ENCODE peak calls at places on chromosomes 6 and 20, in eight cellular contexts. V is cardiac fibroblast; B is small intestine; J is heart right ventricle; G is CD8-positive, alpha-beta T cell; O is prostate gland; H is OCI-LY7; I is adrenal gland. E is an unnamed sample.

GRCh38 chr20:62876441-62876825 is 14.8 kb upstream of the TCFL5 start:
- DNase-seq in O (no peak), B (no peak), V (no peak), J (no peak), H (no peak), I (no peak), G (no peak), E (no peak)

GRCh38 chr6:113662688-113663333 is 194.3 kb upstream of the MARCKS start:
- DNase-seq in J (no peak), G (no peak), I (no peak), H (peak), B (no peak), O (no peak), V (no peak), E (no peak)

GRCh38 chr6:75208564-75209431 is 2.9 kb upstream of the COL12A1 start:
- DNase-seq in V (peak), H (peak), G (peak), O (peak), B (peak), I (peak), J (peak), E (peak)

GRCh38 chr6:49556429-49556837 is 6.0 kb downstream of the C6orf141 start:
- DNase-seq in O (no peak), H (no peak), I (peak), B (peak), G (no peak), J (no peak), V (peak), E (peak)

GRCh38 chr20:46139243-46139889 is 21.3 kb downstream of the CD40 start:
- DNase-seq in J (no peak), B (no peak), V (no peak), G (no peak), I (no peak), H (no peak), O (no peak), E (no peak)

GRCh38 chr6:33314943-33315752 is 1.3 kb upstream of the TAPBP start:
- DNase-seq in O (peak), V (peak), H (no peak), B (peak), I (peak), J (peak), G (no peak), E (no peak)

GRCh38 chr6:137910424-137910834 is 43.4 kb downstream of the TNFAIP3 start:
- DNase-seq in V (no peak), I (no peak), G (no peak), H (no peak), O (no peak), B (no peak), J (peak), E (peak)

GRCh38 chr6:151330130-151330715 is 61.1 kb downstream of the ZBTB2 start:
- DNase-seq in V (peak), I (no peak), B (no peak), G (no peak), H (no peak), J (no peak), O (no peak), E (peak)

GRCh38 chr20:25237610-25238318 is 10.1 kb upstream of the PYGB start:
- DNase-seq in B (peak), O (peak), V (peak), H (no peak), I (no peak), J (no peak), G (no peak), E (peak)

GRCh38 chr20:17538517-17539170 is 7.5 kb upstream of the BFSP1 start:
- DNase-seq in J (no peak), H (no peak), G (no peak), V (no peak), I (no peak), B (no peak), O (no peak), E (peak)

GRCh38 chr6:36580184-36580526 is 14.0 kb upstream of the SRSF3 start:
- DNase-seq in B (no peak), J (no peak), O (no peak), H (no peak), I (no peak), V (no peak), G (no peak), E (no peak)

GRCh38 chr6:42030585-42031506 is 19.5 kb upstream of the TAF8 start:
- DNase-seq in B (peak), I (no peak), J (peak), H (peak), O (no peak), V (peak), G (no peak), E (peak)

GRCh38 chr6:69026243-69026642 is 391.2 kb downstream of the ADGRB3 start:
- DNase-seq in H (no peak), V (no peak), B (no peak), J (no peak), O (no peak), G (no peak), I (no peak), E (peak)

GRCh38 chr6:153210083-153210482 is 79.0 kb upstream of the RGS17 start:
- DNase-seq in O (no peak), G (no peak), V (peak), H (peak), J (no peak), I (no peak), B (no peak), E (peak)

GRCh38 chr6:91704531-91704930 is 1117.7 kb upstream of the MAP3K7 start:
- DNase-seq in V (peak), J (no peak), H (no peak), G (no peak), I (no peak), O (no peak), B (no peak), E (peak)

DNA sequence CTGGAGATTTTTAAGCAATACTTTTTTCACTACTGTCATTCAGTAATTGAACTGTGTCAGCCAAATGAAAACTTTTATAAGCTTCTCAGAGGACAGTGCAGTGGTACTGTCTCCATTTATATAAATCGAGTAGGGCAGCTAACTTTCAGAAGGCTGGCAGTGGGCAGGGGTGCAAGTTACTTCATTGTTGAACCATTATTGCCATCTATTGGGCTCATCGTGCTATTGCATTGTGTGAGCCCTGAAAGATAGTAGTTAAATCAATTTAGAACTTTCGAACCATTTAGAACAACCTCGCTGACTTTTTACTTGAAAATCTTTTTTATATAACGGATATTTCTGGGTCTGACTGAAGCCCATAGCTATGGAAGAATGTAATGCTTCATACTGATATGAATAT is 347.8 kb upstream of the PLCB4 start:
- DNase-seq in J (peak), I (peak), G (no peak), O (peak), V (peak), B (peak), H (peak), E (peak)
- H3K4me3 ChIP-seq in J (no peak), I (no peak), G (no peak), O (no peak), V (no peak), B (no peak), H (no peak), E (no peak)

DNA sequence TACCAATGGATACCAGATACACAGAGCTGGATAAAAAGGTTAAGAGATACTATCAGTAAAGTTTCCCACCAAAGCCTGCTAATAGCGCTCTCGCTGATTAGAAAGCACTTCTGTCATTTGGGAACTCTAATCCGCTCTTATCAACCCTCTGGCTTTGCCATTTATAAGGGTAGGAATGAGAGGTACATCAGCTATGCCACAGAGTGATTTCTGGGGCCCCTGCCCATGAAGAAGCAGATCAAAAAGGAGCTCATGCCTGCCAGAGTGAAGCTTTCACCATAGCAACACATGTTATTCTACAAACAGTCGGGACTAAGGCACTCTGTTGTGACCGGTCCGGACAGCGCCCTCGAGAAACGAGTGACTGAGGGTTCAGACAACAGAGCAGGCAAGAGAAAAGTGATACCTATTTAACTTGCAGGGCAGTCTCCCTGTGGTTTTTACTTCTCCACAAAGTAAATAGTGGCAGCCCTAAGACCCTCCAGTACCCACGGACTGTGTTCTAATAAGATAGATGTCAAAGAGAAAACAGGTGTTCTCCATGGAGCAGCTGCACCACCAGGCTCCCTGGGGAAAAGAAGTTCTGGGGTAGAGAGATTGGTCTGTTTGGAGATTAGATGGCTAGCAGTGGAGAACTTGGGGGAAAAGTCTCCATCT is 5.6 kb downstream of the TRAM2 start:
- DNase-seq in O (no peak), G (no peak), B (no peak), I (no peak), V (no peak), J (peak), H (no peak), E (no peak)
- H3K4me3 ChIP-seq in O (no peak), G (no peak), B (no peak), I (no peak), V (peak), J (no peak), H (no peak), E (peak)

DNA sequence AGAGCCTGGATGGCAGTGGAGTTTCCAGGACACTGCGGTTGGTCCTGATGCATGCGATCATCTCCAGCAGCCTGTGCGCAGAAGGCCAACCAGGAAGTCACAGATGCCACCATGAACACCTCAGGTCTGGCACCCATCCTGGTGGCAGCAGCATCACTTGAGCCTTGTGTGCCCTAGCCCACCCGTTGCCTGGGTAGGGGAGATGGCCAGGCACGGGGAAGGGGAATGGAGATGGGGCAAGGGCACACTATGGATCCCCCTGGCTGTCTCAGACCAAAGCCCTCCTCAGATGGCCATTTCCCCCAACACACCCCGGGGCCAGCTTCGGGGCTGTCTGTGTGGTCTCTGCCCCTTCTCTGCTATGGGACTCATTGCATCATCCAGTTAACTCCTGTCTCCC is 58.3 kb downstream of the GNAS-AS1 start:
- DNase-seq in J (no peak), B (no peak), O (no peak), G (no peak), H (no peak), I (no peak), V (no peak), E (no peak)
- H3K4me3 ChIP-seq in J (no peak), B (no peak), O (no peak), G (no peak), H (no peak), I (no peak), V (no peak), E (no peak)

GRCh38 chr20:59125332-59125731 is 38.3 kb upstream of the ZNF831 start:
- DNase-seq in H (no peak), I (no peak), B (no peak), V (no peak), G (no peak), O (no peak), J (no peak), E (no peak)

GRCh38 chr20:59122377-59122932 is 41.2 kb upstream of the ZNF831 start:
- DNase-seq in H (peak), O (no peak), J (no peak), G (peak), V (no peak), I (no peak), B (no peak), E (no peak)

GRCh38 chr20:59123011-59123676 is 40.5 kb upstream of the ZNF831 start:
- DNase-seq in G (peak), I (no peak), O (no peak), B (peak), J (no peak), V (no peak), H (peak), E (no peak)

GRCh38 chr20:59124326-59125029 is 39.1 kb upstream of the ZNF831 start:
- DNase-seq in G (peak), B (no peak), I (no peak), V (no peak), H (peak), J (no peak), O (no peak), E (no peak)

GRCh38 chr20:59123677-59124060 is 40.0 kb upstream of the ZNF831 start:
- DNase-seq in G (no peak), V (no peak), I (no peak), B (no peak), J (no peak), H (peak), O (no peak), E (no peak)
- H3K4me3 ChIP-seq in G (peak), V (no peak), I (no peak), B (no peak), J (no peak), H (peak), O (no peak), E (no peak)

GRCh38 chr20:11544029-11544678 is 373.5 kb upstream of the BTBD3 start:
- DNase-seq in I (peak), B (peak), J (peak), H (peak), O (peak), G (no peak), V (peak), E (peak)
- H3K4me3 ChIP-seq in I (no peak), B (no peak), J (no peak), H (no peak), O (no peak), G (no peak), V (no peak), E (peak)

GRCh38 chr20:8811801-8812594 is 256.9 kb upstream of the PLCB4 start:
- DNase-seq in V (no peak), H (no peak), I (no peak), G (no peak), B (no peak), J (no peak), O (no peak), E (no peak)
- H3K4me3 ChIP-seq in V (no peak), H (no peak), I (no peak), G (no peak), B (no peak), J (no peak), O (no peak), E (no peak)

GRCh38 chr20:49379338-49379737 is 101.5 kb upstream of the ZNFX1 start:
- DNase-seq in G (no peak), B (no peak), V (no peak), H (no peak), O (no peak), I (no peak), J (no peak), E (no peak)
- H3K4me3 ChIP-seq in G (no peak), B (no peak), V (no peak), H (no peak), O (no peak), I (no peak), J (no peak), E (no peak)

DNA sequence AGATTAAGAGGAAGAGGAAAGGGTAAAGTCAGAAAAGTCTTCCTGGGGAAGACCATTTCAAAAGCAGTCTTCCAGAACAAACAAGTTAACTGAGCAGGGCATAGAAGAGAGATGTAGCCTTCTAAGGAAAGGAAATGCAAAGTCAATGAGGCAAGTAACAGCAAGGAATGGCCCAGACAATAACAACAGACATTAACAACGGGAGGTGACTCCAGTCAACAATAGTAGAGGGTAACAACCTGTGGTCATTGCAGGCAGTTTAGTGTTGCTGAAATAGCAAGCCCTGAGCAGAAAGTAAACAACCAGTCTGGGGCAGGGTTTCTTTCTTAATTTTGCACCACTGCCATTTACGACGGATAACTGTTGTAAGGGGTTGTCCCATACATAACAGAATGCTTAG is 2.1 kb downstream of the MDN1 start:
- DNase-seq in O (no peak), V (no peak), H (no peak), J (no peak), I (no peak), B (no peak), G (no peak), E (no peak)
- H3K4me3 ChIP-seq in O (no peak), V (no peak), H (peak), J (no peak), I (no peak), B (no peak), G (no peak), E (no peak)

E was measured in fibroblast of lung.